ENCODE peak calls at places on chromosomes 7 and 10, in nine cellular contexts. G is cardiac muscle cell, C is aorta, H is body of pancreas, Y is ovary, B is transverse colon, Z is esophagus squamous epithelium, S is right cardiac atrium, M is heart right ventricle. F is an unnamed sample. For H3K9me3 and H3K4me1, the result is how much of the 10 kb centered on the place peaks cover.

GRCh38 chr7:33130184-33130583 is 820 bp downstream of the BBS9 start:
- DNase-seq in M (no peak), H (no peak), C (no peak), G (peak), S (no peak), B (no peak), Z (no peak), Y (no peak), F (no peak)

GRCh38 chr10:100763043-100763747 is 17.8 kb downstream of the PAX2 start:
- DNase-seq in Y (no peak), B (no peak), M (no peak), S (no peak), H (no peak), Z (no peak), C (no peak), G (no peak), F (no peak)

GRCh38 chr7:128997161-128997560 is 57.8 kb downstream of the TNPO3 start:
- DNase-seq in S (no peak), Z (no peak), B (no peak), C (no peak), H (no peak), G (no peak), Y (no peak), M (no peak), F (no peak)

GRCh38 chr7:266851-267840 is 22.8 kb upstream of the FOXL3 start:
- DNase-seq in Z (no peak), M (no peak), C (peak), G (no peak), S (peak), H (peak), Y (peak), B (peak), F (no peak)

GRCh38 chr10:78162867-78163266 is 129.2 kb downstream of the RPS24 start:
- DNase-seq in S (no peak), H (no peak), Y (no peak), M (no peak), B (no peak), C (no peak), Z (no peak), G (no peak), F (no peak)

GRCh38 chr7:122791959-122792545 is 89.3 kb upstream of the RNF148 start:
- DNase-seq in G (no peak), C (no peak), Y (no peak), Z (no peak), M (no peak), B (no peak), S (no peak), H (no peak), F (no peak)

GRCh38 chr10:35643151-35643975 is 1.3 kb upstream of the FZD8 start:
- DNase-seq in C (peak), Y (peak), B (peak), G (peak), M (peak), Z (no peak), S (peak), H (peak), F (peak)

GRCh38 chr10:123501148-123501547 is 165.0 kb upstream of the GPR26 start:
- DNase-seq in Z (no peak), C (no peak), B (no peak), Y (no peak), M (no peak), G (no peak), S (no peak), H (no peak), F (no peak)

GRCh38 chr7:69597278-69598076 is 798 bp upstream of the AUTS2 start:
- DNase-seq in G (peak), B (no peak), H (peak), Y (peak), Z (no peak), C (peak), M (peak), S (peak), F (no peak)

GRCh38 chr10:80191589-80192270 is 13.6 kb downstream of the ANXA11 start:
- DNase-seq in C (peak), G (no peak), Z (no peak), Y (peak), M (no peak), S (no peak), H (peak), B (peak), F (no peak)

GRCh38 chr10:80194373-80195045 is 10.8 kb downstream of the ANXA11 start:
- DNase-seq in Z (no peak), C (no peak), B (no peak), M (no peak), S (no peak), Y (no peak), H (no peak), G (no peak), F (no peak)

GRCh38 chr10:80188713-80189112 is 16.6 kb downstream of the ANXA11 start:
- DNase-seq in H (no peak), M (no peak), S (no peak), Y (peak), G (no peak), Z (no peak), C (no peak), B (no peak), F (no peak)

GRCh38 chr10:80195046-80195574 is 10.2 kb downstream of the ANXA11 start:
- DNase-seq in S (no peak), Z (no peak), G (no peak), H (no peak), C (no peak), Y (no peak), B (no peak), M (no peak), F (no peak)

DNA sequence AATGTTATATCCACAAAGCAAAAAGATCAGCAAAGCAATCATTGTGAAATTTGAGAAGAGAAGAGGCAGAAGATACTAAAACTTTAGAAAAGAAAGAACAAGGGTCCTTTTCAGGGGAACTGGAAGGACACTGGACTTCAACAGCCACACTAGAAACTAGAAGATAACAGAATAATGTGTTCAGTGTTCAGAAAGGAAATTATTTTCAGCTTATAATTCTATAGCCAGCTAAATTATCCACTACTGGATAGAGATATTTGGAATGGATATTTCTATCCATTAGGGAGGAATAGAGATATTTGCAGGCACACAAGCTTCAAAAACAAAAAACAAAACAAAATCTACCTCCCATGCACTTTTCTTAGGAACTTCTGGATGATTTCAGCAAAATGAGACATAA is 12.8 kb downstream of the ANXA11 start:
- DNase-seq in C (no peak), B (no peak), M (no peak), H (no peak), S (no peak), Y (no peak), G (no peak), Z (no peak), F (no peak)
- H3K27ac ChIP-seq in C (no peak), B (peak), M (no peak), H (peak), S (no peak), Y (no peak), G (no peak), Z (peak), F (no peak)

GRCh38 chr7:159306012-159306411 is 161.3 kb upstream of the VIPR2 start:
- DNase-seq in M (no peak), H (no peak), G (no peak), B (no peak), Y (no peak), Z (no peak), C (no peak), S (no peak), F (no peak)

GRCh38 chr7:159310457-159311171 is 165.9 kb upstream of the VIPR2 start:
- DNase-seq in C (no peak), G (no peak), Z (no peak), M (no peak), Y (no peak), H (no peak), S (no peak), B (no peak), F (no peak)

DNA sequence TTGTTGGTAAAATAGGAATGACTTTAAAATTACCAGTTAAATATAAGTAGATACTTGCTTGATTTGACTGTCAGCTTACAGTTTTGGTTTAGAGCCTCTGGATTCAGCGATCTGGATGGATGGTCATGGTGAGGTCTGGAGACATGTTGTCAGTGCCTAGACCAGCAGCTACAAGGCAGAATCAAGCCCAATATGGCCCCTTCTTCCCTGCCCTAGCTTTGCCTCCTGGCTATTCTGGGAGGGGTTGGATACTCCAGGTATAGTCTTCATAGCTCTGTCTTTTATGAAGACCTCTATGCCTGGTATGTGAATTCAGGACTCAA is 166.5 kb upstream of the VIPR2 start:
- DNase-seq in Z (no peak), C (no peak), B (no peak), S (no peak), H (no peak), Y (no peak), M (no peak), G (no peak), F (no peak)
- H3K9me3 ChIP-seq in Z (under half), C (under half), B (under half), S (under half), H (under half), Y (under half), M (under half), G (under half), F (under half)

DNA sequence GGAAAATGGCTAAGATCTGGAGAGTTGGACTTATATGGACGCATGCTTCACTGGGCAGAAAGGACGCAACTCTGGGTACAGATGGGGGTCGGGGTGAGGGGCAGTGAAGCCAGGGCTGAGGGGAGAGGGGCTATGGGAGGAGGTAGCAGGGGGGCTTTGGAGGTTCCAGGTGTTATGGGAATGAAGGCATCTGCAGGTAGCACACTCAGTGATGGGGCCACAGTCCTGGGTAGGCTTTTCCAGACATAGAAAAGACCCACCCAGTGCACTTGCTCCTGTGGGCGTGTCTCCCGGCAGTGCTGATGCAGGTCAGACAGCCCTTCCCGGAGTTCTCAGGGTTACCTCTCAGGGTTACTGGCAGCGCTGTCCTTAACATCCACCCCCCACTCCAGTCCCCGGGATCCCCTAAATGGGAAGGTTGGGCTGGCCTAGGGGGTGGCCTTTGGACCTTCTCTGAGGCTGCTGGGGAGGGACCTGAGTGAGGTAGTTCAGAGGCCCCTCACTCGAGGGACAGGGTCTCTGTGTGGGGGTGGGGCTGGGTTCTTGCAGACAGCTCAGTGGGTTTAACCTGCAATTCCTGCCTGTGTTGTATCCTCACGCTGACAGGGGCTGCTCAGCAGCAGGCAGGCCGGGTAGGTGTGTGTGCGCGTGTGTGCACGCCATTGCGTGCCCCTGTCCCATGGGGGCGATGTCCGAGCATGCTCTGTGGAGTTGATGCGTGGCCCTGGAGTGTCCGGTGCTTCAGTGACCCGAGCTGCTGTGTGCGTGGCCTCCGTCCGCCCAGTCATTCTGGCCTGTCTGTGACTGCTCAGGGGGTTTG is 6.2 kb downstream of the ZYX start:
- DNase-seq in H (no peak), G (peak), Y (no peak), S (no peak), Z (no peak), M (no peak), C (no peak), B (no peak), F (no peak)
- H3K4me1 ChIP-seq in H (under half), G (under half), Y (under half), S (under half), Z (half or more), M (half or more), C (under half), B (half or more), F (half or more)

DNA sequence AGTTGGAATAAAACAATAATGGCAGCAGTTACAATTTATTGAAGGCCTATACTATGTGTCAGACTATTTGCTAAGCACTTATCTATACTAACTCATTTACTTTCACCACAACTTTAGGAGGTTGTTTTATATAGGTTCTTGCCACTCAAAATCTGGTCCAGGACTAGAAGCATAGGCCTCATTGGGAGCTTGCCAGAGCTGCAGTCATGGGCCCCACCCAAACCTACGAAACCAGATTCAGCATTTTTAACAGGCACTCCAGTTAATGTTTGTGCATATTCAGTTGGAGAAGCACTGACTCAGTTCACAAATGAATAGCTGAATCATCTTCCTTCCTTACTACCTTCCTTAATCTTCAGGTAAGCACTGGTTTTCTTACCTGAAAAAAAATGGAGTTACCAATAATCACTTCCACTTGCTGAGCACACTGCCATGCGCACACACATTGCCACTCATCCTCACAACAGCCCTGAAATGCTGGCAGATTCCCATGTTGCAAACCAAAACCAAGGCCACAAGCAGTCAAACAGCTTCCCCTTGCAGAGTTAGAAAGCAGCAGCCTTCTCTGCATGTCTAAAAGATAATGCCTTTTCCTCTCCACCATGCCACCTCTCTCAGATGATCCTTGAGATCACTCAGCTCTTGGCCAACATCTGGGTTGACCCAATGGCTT is 122.4 kb downstream of the SLC16A9 start:
- DNase-seq in H (no peak), M (no peak), B (peak), Z (no peak), S (no peak), Y (no peak), C (no peak), G (no peak), F (no peak)
- H3K27ac ChIP-seq in H (no peak), M (no peak), B (peak), Z (peak), S (no peak), Y (no peak), C (no peak), G (no peak), F (no peak)

GRCh38 chr7:157532068-157532467 is 195.3 kb downstream of the DNAJB6 start:
- DNase-seq in G (no peak), Z (no peak), S (no peak), H (no peak), M (no peak), C (no peak), Y (no peak), B (no peak), F (no peak)
- H3K9me3 ChIP-seq in G (under half), Z (under half), S (under half), H (under half), M (under half), C (under half), Y (under half), B (under half), F (under half)

DNA sequence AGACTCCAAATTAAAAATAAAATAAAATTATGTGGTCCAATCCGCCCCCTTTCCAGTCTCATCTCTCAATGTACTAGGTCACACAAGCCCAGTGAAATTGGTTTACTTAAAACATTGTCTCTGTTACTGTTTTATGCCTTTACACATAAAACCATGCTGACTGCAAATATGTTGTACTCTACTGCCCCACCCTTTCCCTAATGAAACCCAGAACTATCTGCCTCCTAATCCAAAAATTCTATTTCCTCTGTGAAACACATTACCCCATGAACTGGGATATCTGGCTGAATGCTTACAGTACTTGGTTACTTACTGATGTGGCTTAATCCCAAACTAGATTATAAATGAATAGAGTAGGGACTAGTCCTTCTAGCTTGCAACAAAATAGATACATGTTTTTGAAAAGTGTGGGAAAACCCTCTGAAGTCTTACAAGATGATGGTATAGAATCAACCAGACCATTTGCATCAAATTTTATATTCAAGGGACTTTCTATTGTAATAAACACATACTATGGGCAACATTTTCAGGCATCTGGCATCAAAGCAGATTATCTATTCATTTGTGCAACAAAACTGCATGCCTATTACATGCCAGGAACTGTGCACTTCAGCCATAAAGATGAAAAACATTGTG is 10.0 kb upstream of the KMT2E start:
- DNase-seq in M (no peak), H (no peak), Y (no peak), C (no peak), Z (no peak), S (no peak), B (no peak), G (no peak), F (no peak)
- H3K4me1 ChIP-seq in M (half or more), H (half or more), Y (under half), C (under half), Z (half or more), S (under half), B (half or more), G (under half), F (under half)

DNA sequence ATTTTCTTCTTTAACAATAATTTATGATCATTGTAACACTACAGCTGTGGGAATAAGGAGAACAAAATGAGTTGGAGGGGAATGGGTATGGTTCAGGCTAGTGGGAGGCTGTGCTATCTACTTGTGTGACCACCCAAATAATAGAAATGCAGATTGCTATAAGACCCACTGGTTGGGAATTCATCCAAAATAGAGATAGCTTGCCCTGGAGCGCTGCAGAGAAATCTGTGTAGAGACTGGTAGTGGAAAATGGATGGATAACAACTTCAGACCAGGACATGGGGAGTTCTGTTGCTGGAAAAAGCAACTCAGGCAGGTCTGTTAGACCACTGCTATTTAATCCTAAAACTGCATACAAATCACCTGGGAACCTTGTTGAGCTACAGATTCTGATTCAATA is 137.1 kb upstream of the MKLN1 start:
- DNase-seq in M (no peak), G (no peak), Z (no peak), C (no peak), Y (no peak), B (no peak), H (no peak), S (no peak), F (no peak)
- H3K27ac ChIP-seq in M (no peak), G (no peak), Z (no peak), C (no peak), Y (no peak), B (no peak), H (no peak), S (no peak), F (no peak)

GRCh38 chr10:44980309-44981171 is 1.9 kb upstream of the DEPP1 start:
- DNase-seq in M (no peak), B (no peak), G (no peak), Z (no peak), Y (peak), H (peak), C (peak), S (no peak), F (no peak)
- H3K9me3 ChIP-seq in M (under half), B (under half), G (under half), Z (under half), Y (under half), H (under half), C (under half), S (under half), F (under half)